ENCODE peak calls at places on chromosome 11, in ten cellular contexts. E is RCC 7860; C is right lobe of liver; D is HS-27A; I is stimulated activated CD4-positive, alpha-beta T cell treated with anti-CD3 and anti-CD28 coated beads, Interleukin-15, amount 100 ng/mL, for 1 hour; H is ovary; M is NCI-H82; V is ELR; A is effector CD8-positive, alpha-beta T cell; N is naive thymus-derived CD8-positive, alpha-beta T cell. J is an unnamed sample.

GRCh38 chr11:118010738-118011461 is 24.7 kb downstream of the IL10RA start:
- DNase-seq in M (no peak), C (no peak), I (no peak), D (no peak), H (no peak), A (no peak), N (no peak), V (no peak), E (no peak), J (no peak)

GRCh38 chr11:120455487-120455886 is 56.1 kb upstream of the GRIK4 start:
- DNase-seq in C (no peak), A (no peak), V (no peak), D (no peak), E (no peak), H (no peak), M (no peak), N (no peak), I (no peak), J (no peak)

GRCh38 chr11:80638296-80638695 is 1197.5 kb upstream of the TENM4 start:
- DNase-seq in N (no peak), A (no peak), E (no peak), C (no peak), V (no peak), H (no peak), I (no peak), D (no peak), M (no peak), J (peak)

GRCh38 chr11:64372802-64373597 is 14.0 kb downstream of the RPS6KA4 start:
- DNase-seq in C (no peak), N (no peak), M (peak), V (no peak), H (no peak), D (no peak), I (no peak), A (no peak), E (no peak), J (no peak)

GRCh38 chr11:35413568-35413967 is 5.8 kb downstream of the SLC1A2 start:
- DNase-seq in N (no peak), E (no peak), M (peak), C (no peak), D (no peak), A (no peak), V (no peak), H (no peak), I (no peak), J (no peak)

GRCh38 chr11:90531001-90531400 is 308.2 kb upstream of the CHORDC1 start:
- DNase-seq in M (no peak), C (no peak), H (no peak), D (no peak), E (no peak), N (no peak), I (no peak), A (no peak), V (no peak), J (no peak)

GRCh38 chr11:100870138-100870537 is 183.1 kb downstream of the ARHGAP42 start:
- DNase-seq in C (no peak), H (no peak), M (no peak), A (no peak), D (no peak), I (no peak), E (no peak), N (no peak), V (no peak), J (no peak)

GRCh38 chr11:60116996-60117790 is 28.7 kb downstream of the MS4A2 start:
- DNase-seq in N (no peak), M (no peak), V (peak), A (no peak), E (no peak), H (no peak), C (no peak), D (no peak), I (no peak), J (no peak)

GRCh38 chr11:91396243-91397133 is 828.1 kb upstream of the FAT3 start:
- DNase-seq in D (peak), H (no peak), N (no peak), I (no peak), E (peak), A (no peak), C (no peak), M (no peak), V (no peak), J (peak)

GRCh38 chr11:46072172-46072964 is 48.9 kb downstream of the PHF21A start:
- DNase-seq in N (no peak), D (no peak), H (no peak), V (no peak), A (no peak), C (no peak), I (no peak), E (no peak), M (no peak), J (no peak)

GRCh38 chr11:130583866-130584265 is 135.4 kb downstream of the ADAMTS15 start:
- DNase-seq in E (no peak), I (no peak), N (no peak), D (no peak), V (no peak), A (no peak), H (no peak), M (no peak), C (no peak), J (no peak)

GRCh38 chr11:1371377-1371776 is 18.4 kb upstream of the BRSK2 start:
- DNase-seq in E (no peak), N (no peak), A (no peak), C (no peak), V (no peak), I (no peak), D (no peak), M (no peak), H (no peak), J (no peak)

GRCh38 chr11:104090767-104091166 is 54.3 kb downstream of the DDI1 start:
- DNase-seq in I (no peak), N (no peak), C (no peak), V (no peak), M (peak), D (no peak), A (no peak), E (no peak), H (no peak), J (no peak)

GRCh38 chr11:27716216-27716615 is 16.0 kb upstream of the BDNF start:
- DNase-seq in I (no peak), C (no peak), A (no peak), E (no peak), M (no peak), N (no peak), V (no peak), D (no peak), H (no peak), J (no peak)

GRCh38 chr11:130999086-130999485 is 82.8 kb upstream of the SNX19 start:
- DNase-seq in I (no peak), C (no peak), H (no peak), V (peak), A (no peak), M (no peak), E (no peak), D (no peak), N (no peak), J (no peak)

GRCh38 chr11:113457784-113458183 is 17.4 kb downstream of the DRD2 start:
- DNase-seq in H (no peak), I (no peak), M (peak), E (no peak), C (no peak), V (no peak), D (no peak), N (no peak), A (no peak), J (no peak)

GRCh38 chr11:128472128-128473110 is 114.9 kb downstream of the ETS1 start:
- DNase-seq in E (peak), I (no peak), D (no peak), V (peak), M (no peak), H (peak), C (no peak), A (no peak), N (peak), J (no peak)

GRCh38 chr11:113351061-113351460 is 36.5 kb upstream of the ANKK1 start:
- DNase-seq in A (no peak), M (no peak), V (no peak), C (no peak), H (no peak), D (no peak), N (no peak), E (no peak), I (no peak), J (no peak)

GRCh38 chr11:64156235-64157011 is 9.5 kb downstream of the MACROD1 start:
- DNase-seq in A (no peak), I (no peak), V (no peak), H (no peak), C (no peak), N (no peak), E (no peak), D (no peak), M (peak), J (no peak)

J was measured in kidney epithelial cell.